ENCODE peak calls at places on chromosomes 12 and 14, in seven cellular contexts. One of them, this sample, is unnamed.

GRCh38 chr12:26754148-26754547 is 78.8 kb downstream of the ITPR2 start:
- DNase-seq in GM04504: no peak
- DNase-seq in AG10803: no peak
- DNase-seq in H4: no peak
- DNase-seq in neural crest cell: no peak
- DNase-seq in GM23338: no peak
- DNase-seq in NCI-H82: no peak
- DNase-seq in this sample: no peak

GRCh38 chr14:94598816-94599655 is 13.2 kb upstream of the SERPINA3 start:
- DNase-seq in GM04504: peak
- DNase-seq in H4: peak
- DNase-seq in GM23338: peak
- DNase-seq in neural crest cell: peak
- DNase-seq in NCI-H82: no peak
- DNase-seq in AG10803: peak
- DNase-seq in this sample: peak

GRCh38 chr14:99138999-99139865 is 132.8 kb downstream of the BCL11B start:
- DNase-seq in neural crest cell: no peak
- DNase-seq in NCI-H82: no peak
- DNase-seq in GM23338: no peak
- DNase-seq in H4: no peak
- DNase-seq in GM04504: no peak
- DNase-seq in AG10803: no peak
- DNase-seq in this sample: no peak

GRCh38 chr14:60650382-60650961 is 1.2 kb upstream of the SIX1 start:
- DNase-seq in neural crest cell: no peak
- DNase-seq in H4: no peak
- DNase-seq in AG10803: peak
- DNase-seq in GM23338: no peak
- DNase-seq in GM04504: no peak
- DNase-seq in NCI-H82: peak
- DNase-seq in this sample: peak

GRCh38 chr12:52206309-52207040 is 14.7 kb upstream of the KRT80 start:
- DNase-seq in AG10803: no peak
- DNase-seq in GM04504: no peak
- DNase-seq in GM23338: no peak
- DNase-seq in H4: no peak
- DNase-seq in NCI-H82: no peak
- DNase-seq in neural crest cell: no peak
- DNase-seq in this sample: no peak

GRCh38 chr12:117063162-117063911 is 35.9 kb downstream of the TESC start:
- DNase-seq in AG10803: no peak
- DNase-seq in neural crest cell: no peak
- DNase-seq in H4: no peak
- DNase-seq in GM23338: peak
- DNase-seq in NCI-H82: no peak
- DNase-seq in GM04504: no peak
- DNase-seq in this sample: no peak

GRCh38 chr12:127435439-127435838 is 831.5 kb upstream of the TMEM132C start:
- DNase-seq in GM04504: no peak
- DNase-seq in GM23338: no peak
- DNase-seq in H4: no peak
- DNase-seq in NCI-H82: no peak
- DNase-seq in AG10803: no peak
- DNase-seq in neural crest cell: no peak
- DNase-seq in this sample: no peak

GRCh38 chr14:96246535-96246839 is 9.5 kb upstream of the BDKRB1 start:
- DNase-seq in NCI-H82: no peak
- DNase-seq in H4: peak
- DNase-seq in AG10803: peak
- DNase-seq in GM04504: peak
- DNase-seq in neural crest cell: no peak
- DNase-seq in GM23338: no peak
- DNase-seq in this sample: no peak

GRCh38 chr14:21626491-21627230 is 8.1 kb downstream of the OR10G2 start:
- DNase-seq in NCI-H82: no peak
- DNase-seq in GM23338: no peak
- DNase-seq in H4: no peak
- DNase-seq in GM04504: no peak
- DNase-seq in neural crest cell: no peak
- DNase-seq in AG10803: no peak
- DNase-seq in this sample: no peak

GRCh38 chr14:105249175-105250007 is 1.1 kb downstream of the BTBD6 start:
- DNase-seq in NCI-H82: peak
- DNase-seq in AG10803: peak
- DNase-seq in neural crest cell: no peak
- DNase-seq in H4: no peak
- DNase-seq in GM04504: no peak
- DNase-seq in GM23338: peak
- DNase-seq in this sample: peak

GRCh38 chr12:98916106-98916505 is 271.0 kb downstream of the APAF1 start:
- DNase-seq in neural crest cell: no peak
- DNase-seq in GM04504: no peak
- DNase-seq in H4: no peak
- DNase-seq in GM23338: no peak
- DNase-seq in AG10803: no peak
- DNase-seq in NCI-H82: peak
- DNase-seq in this sample: no peak

GRCh38 chr12:28409892-28410291 is 219.6 kb downstream of the CCDC91 start:
- DNase-seq in NCI-H82: no peak
- DNase-seq in GM04504: no peak
- DNase-seq in neural crest cell: no peak
- DNase-seq in GM23338: no peak
- DNase-seq in AG10803: peak
- DNase-seq in H4: no peak
- DNase-seq in this sample: no peak

GRCh38 chr12:43754015-43754414 is 4.6 kb downstream of the PUS7L start:
- DNase-seq in neural crest cell: no peak
- DNase-seq in AG10803: no peak
- DNase-seq in NCI-H82: no peak
- DNase-seq in H4: no peak
- DNase-seq in GM23338: no peak
- DNase-seq in GM04504: no peak
- DNase-seq in this sample: no peak

GRCh38 chr12:10590976-10591375 is 22.4 kb downstream of the MAGOHB start:
- DNase-seq in NCI-H82: no peak
- DNase-seq in H4: no peak
- DNase-seq in GM23338: no peak
- DNase-seq in GM04504: no peak
- DNase-seq in neural crest cell: no peak
- DNase-seq in AG10803: no peak
- DNase-seq in this sample: no peak

GRCh38 chr12:6868211-6869048 is 1.1 kb downstream of the TPI1 start:
- DNase-seq in H4: no peak
- DNase-seq in AG10803: no peak
- DNase-seq in GM04504: no peak
- DNase-seq in NCI-H82: peak
- DNase-seq in neural crest cell: no peak
- DNase-seq in GM23338: no peak
- DNase-seq in this sample: peak

GRCh38 chr12:57754411-57755193 is at the start of gene MARCHF9:
- DNase-seq in NCI-H82: peak
- DNase-seq in GM04504: no peak
- DNase-seq in H4: peak
- DNase-seq in GM23338: peak
- DNase-seq in neural crest cell: no peak
- DNase-seq in AG10803: no peak
- DNase-seq in this sample: peak

GRCh38 chr14:105627701-105628100 is 101.3 kb downstream of the TMEM121 start:
- DNase-seq in AG10803: no peak
- DNase-seq in neural crest cell: no peak
- DNase-seq in GM04504: no peak
- DNase-seq in NCI-H82: no peak
- DNase-seq in GM23338: no peak
- DNase-seq in H4: no peak
- DNase-seq in this sample: no peak

GRCh38 chr14:89013098-89013504 is 188.7 kb downstream of the TTC8 start:
- DNase-seq in NCI-H82: peak
- DNase-seq in H4: peak
- DNase-seq in neural crest cell: no peak
- DNase-seq in GM04504: no peak
- DNase-seq in AG10803: no peak
- DNase-seq in GM23338: peak
- DNase-seq in this sample: peak

GRCh38 chr12:84507914-84508313 is 404.7 kb downstream of the SLC6A15 start:
- DNase-seq in NCI-H82: no peak
- DNase-seq in GM23338: no peak
- DNase-seq in GM04504: no peak
- DNase-seq in AG10803: peak
- DNase-seq in neural crest cell: no peak
- DNase-seq in H4: no peak
- DNase-seq in this sample: no peak

GRCh38 chr12:117674313-117674712 is 294.5 kb downstream of the KSR2 start:
- DNase-seq in GM04504: no peak
- DNase-seq in NCI-H82: no peak
- DNase-seq in H4: no peak
- DNase-seq in AG10803: no peak
- DNase-seq in GM23338: no peak
- DNase-seq in neural crest cell: no peak
- DNase-seq in this sample: no peak

GRCh38 chr12:65567820-65568219 is 256.5 kb upstream of the HMGA2 start:
- DNase-seq in AG10803: no peak
- DNase-seq in GM04504: no peak
- DNase-seq in H4: no peak
- DNase-seq in neural crest cell: no peak
- DNase-seq in NCI-H82: no peak
- DNase-seq in GM23338: no peak
- DNase-seq in this sample: no peak

GRCh38 chr12:59383426-59383822 is 212.4 kb upstream of the SLC16A7 start:
- DNase-seq in H4: no peak
- DNase-seq in neural crest cell: no peak
- DNase-seq in NCI-H82: peak
- DNase-seq in GM04504: peak
- DNase-seq in AG10803: peak
- DNase-seq in GM23338: no peak
- DNase-seq in this sample: no peak

GRCh38 chr12:101566318-101566717 is 28.5 kb upstream of the MYBPC1 start:
- DNase-seq in neural crest cell: no peak
- DNase-seq in GM23338: peak
- DNase-seq in H4: peak
- DNase-seq in GM04504: no peak
- DNase-seq in AG10803: no peak
- DNase-seq in NCI-H82: no peak
- DNase-seq in this sample: peak

GRCh38 chr14:104085032-104085888 is at the start of gene ASPG:
- DNase-seq in AG10803: no peak
- DNase-seq in NCI-H82: no peak
- DNase-seq in neural crest cell: no peak
- DNase-seq in GM23338: peak
- DNase-seq in GM04504: no peak
- DNase-seq in H4: no peak
- DNase-seq in this sample: peak

GRCh38 chr14:91117960-91118359 is 4.1 kb downstream of the DGLUCY start:
- DNase-seq in NCI-H82: no peak
- DNase-seq in H4: no peak
- DNase-seq in GM04504: no peak
- DNase-seq in GM23338: peak
- DNase-seq in AG10803: no peak
- DNase-seq in neural crest cell: no peak
- DNase-seq in this sample: no peak

GRCh38 chr12:87930033-87930432 is 99.2 kb downstream of the C12orf50 start:
- DNase-seq in NCI-H82: no peak
- DNase-seq in GM04504: peak
- DNase-seq in neural crest cell: no peak
- DNase-seq in AG10803: peak
- DNase-seq in GM23338: no peak
- DNase-seq in H4: no peak
- DNase-seq in this sample: no peak

GRCh38 chr14:70714055-70714550 is 72.4 kb downstream of the TTC9 start:
- DNase-seq in AG10803: peak
- DNase-seq in NCI-H82: peak
- DNase-seq in H4: peak
- DNase-seq in neural crest cell: peak
- DNase-seq in GM04504: no peak
- DNase-seq in GM23338: peak
- DNase-seq in this sample: peak

GRCh38 chr14:33733310-33733709 is 217.6 kb downstream of the EGLN3 start:
- DNase-seq in GM04504: no peak
- DNase-seq in NCI-H82: no peak
- DNase-seq in AG10803: no peak
- DNase-seq in GM23338: no peak
- DNase-seq in neural crest cell: no peak
- DNase-seq in H4: no peak
- DNase-seq in this sample: no peak

GRCh38 chr12:91413591-91413990 is 231.0 kb upstream of the DCN start:
- DNase-seq in neural crest cell: no peak
- DNase-seq in NCI-H82: no peak
- DNase-seq in H4: peak
- DNase-seq in AG10803: peak
- DNase-seq in GM23338: no peak
- DNase-seq in GM04504: peak
- DNase-seq in this sample: no peak

GRCh38 chr12:104180389-104180788 is 35.2 kb upstream of the TXNRD1 start:
- DNase-seq in GM23338: no peak
- DNase-seq in GM04504: no peak
- DNase-seq in NCI-H82: no peak
- DNase-seq in neural crest cell: no peak
- DNase-seq in H4: no peak
- DNase-seq in AG10803: no peak
- DNase-seq in this sample: no peak

GRCh38 chr12:109588461-109589239 is 15.1 kb downstream of the MVK start:
- DNase-seq in NCI-H82: no peak
- DNase-seq in H4: no peak
- DNase-seq in neural crest cell: no peak
- DNase-seq in GM23338: no peak
- DNase-seq in GM04504: no peak
- DNase-seq in AG10803: no peak
- DNase-seq in this sample: peak

GRCh38 chr12:120093592-120094355 is 22.8 kb downstream of the RAB35 start:
- DNase-seq in H4: no peak
- DNase-seq in AG10803: no peak
- DNase-seq in GM23338: peak
- DNase-seq in NCI-H82: peak
- DNase-seq in GM04504: no peak
- DNase-seq in neural crest cell: peak
- DNase-seq in this sample: peak

GRCh38 chr12:2860170-2860569 is 3.3 kb upstream of the TEX52 start:
- DNase-seq in H4: no peak
- DNase-seq in GM04504: no peak
- DNase-seq in NCI-H82: no peak
- DNase-seq in neural crest cell: no peak
- DNase-seq in AG10803: no peak
- DNase-seq in GM23338: no peak
- DNase-seq in this sample: no peak

GRCh38 chr12:109753054-109753401 is 39.4 kb downstream of the FAM222A start:
- DNase-seq in NCI-H82: no peak
- DNase-seq in neural crest cell: no peak
- DNase-seq in GM23338: no peak
- DNase-seq in AG10803: no peak
- DNase-seq in H4: no peak
- DNase-seq in GM04504: no peak
- DNase-seq in this sample: no peak

GRCh38 chr12:46446645-46447044 is 74.1 kb upstream of the SLC38A2 start:
- DNase-seq in NCI-H82: peak
- DNase-seq in H4: no peak
- DNase-seq in neural crest cell: no peak
- DNase-seq in GM23338: no peak
- DNase-seq in GM04504: no peak
- DNase-seq in AG10803: no peak
- DNase-seq in this sample: no peak

GRCh38 chr12:71594214-71594948 is 69.3 kb downstream of the ZFC3H1 start:
- DNase-seq in neural crest cell: no peak
- DNase-seq in NCI-H82: peak
- DNase-seq in H4: no peak
- DNase-seq in AG10803: no peak
- DNase-seq in GM04504: no peak
- DNase-seq in GM23338: no peak
- DNase-seq in this sample: no peak

GRCh38 chr14:101152855-101153254 is 249.3 kb upstream of the RTL1 start:
- DNase-seq in GM23338: no peak
- DNase-seq in GM04504: no peak
- DNase-seq in AG10803: no peak
- DNase-seq in H4: no peak
- DNase-seq in NCI-H82: no peak
- DNase-seq in neural crest cell: no peak
- DNase-seq in this sample: no peak

GRCh38 chr12:129193263-129193871 is 340.1 kb downstream of the GLT1D1 start:
- DNase-seq in NCI-H82: peak
- DNase-seq in GM04504: no peak
- DNase-seq in neural crest cell: peak
- DNase-seq in GM23338: peak
- DNase-seq in H4: no peak
- DNase-seq in AG10803: no peak
- DNase-seq in this sample: peak

This sample was measured in neural progenitor cell.